ENCODE peak calls at places on chromosomes 13 and 19, in four cellular contexts. U is HFF-Myc, O is AG10803, V is brain microvascular endothelial cell. M is an unnamed sample.

GRCh38 chr19:54189020-54189667 is at the start of gene MBOAT7:
- DNase-seq in U (no peak), O (no peak), V (no peak), M (no peak)

GRCh38 chr13:107642841-107643240 is 572.5 kb downstream of the LIG4 start:
- DNase-seq in U (no peak), O (no peak), V (no peak), M (no peak)

GRCh38 chr13:29763426-29764180 is 86.8 kb downstream of the UBL3 start:
- DNase-seq in U (no peak), O (no peak), V (no peak), M (no peak)

GRCh38 chr13:98511435-98511834 is 65.5 kb downstream of the STK24 start:
- DNase-seq in U (no peak), O (no peak), V (no peak), M (no peak)

GRCh38 chr19:39704181-39705044 is at the start of gene LGALS14:
- DNase-seq in U (no peak), O (no peak), V (no peak), M (no peak)

GRCh38 chr19:55086730-55087541 is 11.3 kb downstream of the EPS8L1 start:
- DNase-seq in U (peak; percentile 70), O (peak; percentile 87), V (peak; percentile 91), M (peak; percentile 77)

GRCh38 chr13:36818483-36819063 is 449 bp upstream of the RFXAP start:
- DNase-seq in U (no peak), O (no peak), V (no peak), M (no peak)

GRCh38 chr13:38624822-38625221 is 62.1 kb upstream of the FREM2 start:
- DNase-seq in U (no peak), O (no peak), V (no peak), M (no peak)

GRCh38 chr13:114235697-114236096 is 1.0 kb downstream of the CDC16 start:
- DNase-seq in U (no peak), O (no peak), V (no peak), M (no peak)

GRCh38 chr13:100542546-100543156 is 45.9 kb downstream of the GGACT start:
- DNase-seq in U (no peak), O (peak; percentile 61), V (peak; percentile 5), M (no peak)

GRCh38 chr19:38384209-38385027 is 3.4 kb downstream of the GGN start:
- DNase-seq in U (no peak), O (no peak), V (no peak), M (no peak)

GRCh38 chr13:112207124-112207523 is 140.2 kb downstream of the SOX1 start:
- DNase-seq in U (no peak), O (no peak), V (no peak), M (no peak)

GRCh38 chr13:113804017-113804702 is 45.1 kb downstream of the TMEM255B start:
- DNase-seq in U (no peak), O (no peak), V (no peak), M (peak; percentile 15)

GRCh38 chr13:21625366-21625765 is 21.4 kb upstream of the MICU2 start:
- DNase-seq in U (no peak), O (peak; percentile 44), V (peak; percentile 18), M (no peak)

GRCh38 chr19:57964761-57965160 is 9.6 kb downstream of the C19orf18 start:
- DNase-seq in U (no peak), O (no peak), V (no peak), M (no peak)

GRCh38 chr19:17077447-17078028 is 2.0 kb downstream of the MYO9B start:
- DNase-seq in U (no peak), O (no peak), V (no peak), M (no peak)
- H3K4me3 ChIP-seq in U (peak overlapping the region; percentile 69), O (peak overlapping the region; percentile 88), V (peak overlapping the region; percentile 20), M (peak overlapping the region; percentile 92)

DNA sequence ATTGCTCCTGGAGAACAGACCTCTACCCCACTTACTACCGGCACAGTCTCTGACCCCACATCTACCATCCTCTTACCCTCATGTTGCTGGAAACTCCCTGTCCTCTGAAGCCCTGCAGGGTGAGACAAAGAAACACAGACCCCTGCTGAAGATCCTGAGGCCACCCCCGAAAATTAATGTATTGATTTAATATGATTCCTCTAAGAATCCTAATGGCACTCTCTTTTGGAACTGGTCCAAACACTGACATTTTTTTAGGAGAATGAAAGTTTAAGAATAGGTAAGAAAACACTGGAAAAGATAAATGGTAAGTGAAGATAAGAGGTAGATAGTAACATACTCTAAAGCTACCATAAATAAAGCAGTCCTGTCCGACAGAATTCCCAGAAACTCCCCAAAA is 5.3 kb downstream of the DMKN start:
- DNase-seq in U (no peak), O (no peak), V (no peak), M (no peak)
- H3K4me3 ChIP-seq in U (no peak overlapping the region), O (no peak overlapping the region), V (no peak overlapping the region), M (no peak overlapping the region)

GRCh38 chr13:28532226-28533048 is 37.5 kb upstream of the FLT1 start:
- DNase-seq in U (no peak), O (no peak), V (no peak), M (no peak)
- H3K4me3 ChIP-seq in U (peak overlapping the region; percentile 58), O (peak overlapping the region; percentile 60), V (peak overlapping the region; percentile 51), M (peak overlapping the region; percentile 44)

GRCh38 chr19:51959791-51960190 is 26.8 kb downstream of the ZNF350 start:
- DNase-seq in U (no peak), O (no peak), V (no peak), M (no peak)

GRCh38 chr19:51970718-51971117 is 15.9 kb downstream of the ZNF350 start:
- DNase-seq in U (no peak), O (no peak), V (no peak), M (no peak)

GRCh38 chr19:51965583-51965982 is 21.1 kb downstream of the ZNF350 start:
- DNase-seq in U (no peak), O (no peak), V (no peak), M (no peak)
- H3K4me3 ChIP-seq in U (no peak overlapping the region), O (no peak overlapping the region), V (no peak overlapping the region), M (no peak overlapping the region)

GRCh38 chr19:14496849-14497346 is 971 bp upstream of the GIPC1 start:
- DNase-seq in U (no peak), O (no peak), V (no peak), M (peak; percentile 41)
- H3K4me3 ChIP-seq in U (peak overlapping the region; percentile 38), O (no peak overlapping the region), V (peak overlapping the region; percentile 51), M (peak overlapping the region; percentile 95)

DNA sequence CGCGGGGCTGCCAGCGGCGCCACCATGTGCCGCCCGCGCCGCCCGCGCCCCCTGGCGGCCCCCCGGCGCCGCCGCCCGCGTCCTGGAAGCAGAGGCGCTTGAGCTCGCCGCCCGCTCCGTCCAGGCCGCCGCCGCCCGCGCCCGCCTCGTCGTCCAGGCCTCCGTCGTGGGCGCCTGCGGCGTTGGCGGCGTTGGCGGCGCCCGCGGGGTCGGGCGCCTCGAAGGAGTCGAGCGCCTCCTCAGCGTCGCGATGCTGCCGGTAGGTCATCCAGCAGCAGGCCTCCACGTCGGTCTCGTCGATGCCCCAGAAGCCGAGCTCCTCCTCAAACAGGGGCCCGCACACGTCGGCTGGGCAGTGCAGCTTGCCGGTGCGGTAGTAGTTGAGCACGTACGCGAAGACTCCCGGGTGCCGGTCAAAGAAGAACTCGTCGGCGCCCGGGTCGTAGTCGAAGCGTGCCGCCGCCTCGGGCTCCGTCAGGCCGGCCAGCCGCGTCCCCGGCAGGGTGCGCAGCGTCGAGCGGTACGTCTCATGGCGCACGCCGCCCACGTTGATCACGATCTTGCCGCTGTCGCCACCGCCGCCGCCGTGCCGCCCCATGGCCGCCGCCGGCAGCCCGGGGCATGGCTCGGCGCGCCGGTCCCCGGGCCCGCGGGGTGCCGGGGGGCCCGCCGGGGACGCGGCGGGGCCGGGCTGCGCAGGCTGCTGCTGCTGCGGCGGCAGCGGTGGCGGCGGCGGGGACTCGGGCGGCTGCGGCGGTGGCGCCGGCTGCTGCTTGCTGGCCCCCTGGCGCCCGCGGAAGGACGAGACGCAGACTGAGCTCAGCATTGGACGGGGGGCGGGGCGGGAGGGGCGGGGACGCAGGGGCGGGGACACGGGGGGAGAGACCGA is 676 bp downstream of the KCNC3 start:
- DNase-seq in U (no peak), O (peak; percentile 4), V (no peak), M (peak; percentile 63)
- H3K4me3 ChIP-seq in U (no peak overlapping the region), O (no peak overlapping the region), V (no peak overlapping the region), M (peak overlapping the region; percentile 68)

DNA sequence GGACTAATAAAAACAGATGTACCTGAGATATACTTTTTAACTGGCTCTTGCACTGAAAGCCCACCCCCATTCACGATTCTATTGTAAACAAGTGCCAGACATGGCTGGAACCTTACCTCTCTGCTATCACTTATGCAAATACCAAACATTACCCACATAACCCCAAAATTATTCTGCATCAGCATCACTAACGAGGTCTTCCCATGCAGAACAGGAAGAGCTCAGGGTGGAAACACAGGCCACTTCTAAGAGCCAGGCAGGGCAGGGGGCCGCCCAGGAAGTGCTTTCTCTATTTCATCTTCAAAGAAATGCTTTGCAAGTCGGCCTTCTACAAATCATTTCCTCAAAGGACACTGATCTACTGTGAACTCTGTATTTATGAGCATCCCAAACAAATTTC is 7.3 kb downstream of the IRS2 start:
- DNase-seq in U (no peak), O (no peak), V (no peak), M (no peak)
- H3K4me3 ChIP-seq in U (peak overlapping the region; percentile 63), O (peak overlapping the region; percentile 85), V (peak overlapping the region; percentile 58), M (peak overlapping the region; percentile 76)

DNA sequence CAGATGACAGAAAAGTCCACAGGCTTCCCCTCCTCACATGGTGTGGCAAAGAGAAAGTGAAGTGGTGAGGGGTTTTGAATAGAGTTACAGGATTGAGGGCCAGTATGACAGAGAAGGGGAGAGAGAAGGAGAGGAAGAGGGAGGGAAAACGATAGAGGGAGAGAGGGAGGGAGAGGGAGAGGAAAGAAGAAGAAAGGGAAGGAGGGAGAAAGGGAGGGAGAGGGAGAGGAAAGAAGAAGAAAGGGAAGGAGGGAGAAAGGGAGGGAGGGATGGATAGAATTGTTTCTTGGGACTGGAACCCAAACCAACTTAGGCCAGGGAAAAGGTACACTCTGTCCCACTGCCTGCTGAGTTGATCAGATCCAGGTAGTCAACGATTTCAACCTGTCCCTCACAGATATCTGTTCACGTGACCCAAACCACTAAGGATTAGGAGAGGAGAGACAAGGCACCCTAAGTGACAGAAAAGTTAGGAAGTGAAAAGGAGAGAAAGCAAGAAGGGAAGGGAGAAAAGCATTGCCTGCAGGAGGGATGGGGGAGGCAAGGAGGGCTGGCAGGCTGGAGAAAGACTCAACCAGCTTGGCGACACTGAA is 8.1 kb upstream of the IGFL3 start:
- DNase-seq in U (no peak), O (no peak), V (no peak), M (no peak)
- H3K4me3 ChIP-seq in U (peak overlapping the region; percentile 54), O (peak overlapping the region; percentile 40), V (no peak overlapping the region), M (no peak overlapping the region)

DNA sequence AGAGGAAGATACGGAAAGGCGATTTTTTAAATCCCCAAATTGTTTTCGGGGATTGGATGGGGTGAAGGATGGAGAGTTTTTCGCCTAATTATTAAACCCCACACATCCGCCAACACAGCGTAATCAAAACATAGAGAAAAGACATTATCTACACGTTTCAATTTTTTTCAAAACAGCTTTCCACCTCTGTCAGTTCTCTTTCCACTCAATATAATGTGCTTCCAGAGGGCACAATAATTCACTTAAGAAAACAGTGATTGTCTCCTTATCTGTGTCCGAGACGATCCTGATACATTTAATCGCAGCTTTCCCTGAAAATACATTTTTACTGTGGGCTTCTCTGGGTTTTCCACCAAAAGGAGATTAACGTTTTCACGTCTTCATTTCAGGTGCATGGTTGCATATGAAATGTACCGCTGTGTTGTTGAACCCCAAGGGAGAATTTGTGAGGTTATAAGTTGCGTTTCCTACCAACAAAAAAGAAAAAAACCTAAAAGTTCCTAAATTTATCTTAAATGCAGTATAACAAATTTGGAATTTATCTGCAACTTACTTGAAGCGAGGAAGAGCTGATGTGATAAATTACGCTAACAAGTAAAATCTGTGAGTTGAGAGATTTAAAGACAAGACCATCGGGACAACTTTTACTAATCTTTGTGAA is 625 bp upstream of the OBI1 start:
- DNase-seq in U (no peak), O (no peak), V (no peak), M (no peak)
- H3K4me3 ChIP-seq in U (peak overlapping the region; percentile 71), O (peak overlapping the region; percentile 93), V (peak overlapping the region; percentile 91), M (peak overlapping the region; percentile 93)

M was measured in dorsolateral prefrontal cortex.